ENCODE peak calls at places on chromosomes 1 and 21, in six cellular contexts. I is mesenchymal stem cell, T is A549, S is neural progenitor cell, F is GM23248, J is HCT116. N is an unnamed sample.

GRCh38 chr1:173406783-173407230 is 70.3 kb upstream of the PRDX6 start:
- DNase-seq in F (no peak), J (no peak), S (no peak), T (no peak), I (no peak), N (no peak)

GRCh38 chr1:152870831-152871730 is 7.0 kb upstream of the SMCP start:
- DNase-seq in T (peak), J (peak), S (peak), I (no peak), F (peak), N (peak)

GRCh38 chr1:37479255-37480124 is 5.1 kb downstream of the ZC3H12A start:
- DNase-seq in J (peak), I (peak), T (peak), S (no peak), F (peak), N (peak)

GRCh38 chr1:167935252-167936067 is 1.0 kb upstream of the DCAF6 start:
- DNase-seq in F (peak), J (no peak), I (peak), T (peak), S (no peak), N (no peak)

GRCh38 chr1:33612877-33613487 is 140.5 kb downstream of the ZSCAN20 start:
- DNase-seq in J (peak), I (peak), S (peak), F (peak), T (peak), N (peak)

GRCh38 chr1:181737056-181737455 is 253.7 kb downstream of the CACNA1E start:
- DNase-seq in J (no peak), I (no peak), S (peak), T (no peak), F (no peak), N (no peak)

GRCh38 chr1:111192643-111193519 is 7.6 kb downstream of the DENND2D start:
- DNase-seq in F (peak), S (no peak), T (no peak), J (no peak), I (peak), N (peak)

GRCh38 chr1:184033711-184034167 is 3.8 kb downstream of the COLGALT2 start:
- DNase-seq in S (no peak), F (peak), I (no peak), J (no peak), T (no peak), N (no peak)

GRCh38 chr1:152502496-152503180 is 8.0 kb upstream of the LCE5A start:
- DNase-seq in F (peak), I (no peak), J (no peak), S (no peak), T (peak), N (no peak)

GRCh38 chr1:109623601-109624161 is 4.0 kb downstream of the AMPD2 start:
- DNase-seq in T (no peak), S (no peak), J (no peak), I (no peak), F (peak), N (no peak)

GRCh38 chr1:220759147-220759546 is 11.0 kb downstream of the MTARC2 start:
- DNase-seq in F (no peak), T (no peak), I (no peak), J (no peak), S (no peak), N (no peak)

GRCh38 chr21:33434770-33435360 is 31.7 kb downstream of the IFNGR2 start:
- DNase-seq in I (peak), J (no peak), T (peak), S (no peak), F (peak), N (peak)

GRCh38 chr1:211327341-211327921 is 798 bp downstream of the TRAF5 start:
- DNase-seq in J (no peak), I (peak), S (peak), F (peak), T (peak), N (peak)

GRCh38 chr1:53733447-53733931 is 5.5 kb downstream of the GLIS1 start:
- DNase-seq in T (no peak), J (no peak), I (no peak), S (no peak), F (no peak), N (no peak)

GRCh38 chr1:198915327-198916231 is 276.7 kb downstream of the PTPRC start:
- DNase-seq in J (no peak), S (no peak), I (no peak), T (no peak), F (no peak), N (peak)

GRCh38 chr1:240111558-240111957 is 19.9 kb downstream of the FMN2 start:
- DNase-seq in T (no peak), J (no peak), S (no peak), F (no peak), I (no peak), N (no peak)

GRCh38 chr1:121546830-121547680 is 362.3 kb downstream of the SRGAP2C start:
- DNase-seq in S (no peak), T (no peak), F (peak), I (peak), J (no peak), N (no peak)

GRCh38 chr1:193674292-193674944 is 488.0 kb upstream of the B3GALT2 start:
- DNase-seq in J (no peak), S (no peak), F (no peak), T (no peak), I (peak), N (no peak)

GRCh38 chr1:179141592-179142244 is 59.8 kb downstream of the TOR3A start:
- DNase-seq in S (peak), F (peak), I (peak), T (no peak), J (no peak), N (no peak)

GRCh38 chr1:36091141-36091540 is 2.4 kb downstream of the ADPRS start:
- DNase-seq in F (no peak), I (no peak), S (no peak), T (no peak), J (no peak), N (no peak)

GRCh38 chr1:245863566-245864184 is 643.4 kb downstream of the SMYD3 start:
- DNase-seq in I (no peak), S (no peak), T (no peak), F (no peak), J (no peak), N (no peak)

GRCh38 chr1:99786751-99787501 is 20.5 kb upstream of the FRRS1 start:
- DNase-seq in I (no peak), T (no peak), S (no peak), J (no peak), F (no peak), N (peak)

GRCh38 chr1:214451591-214451990 is 99.8 kb downstream of the PTPN14 start:
- DNase-seq in J (no peak), S (no peak), F (peak), I (no peak), T (no peak), N (no peak)

GRCh38 chr1:39720094-39720999 is 18.3 kb upstream of the PPIE start:
- DNase-seq in T (no peak), S (peak), I (peak), F (peak), J (peak), N (peak)

GRCh38 chr1:65174585-65174984 is 26.6 kb downstream of the AK4 start:
- DNase-seq in F (peak), T (no peak), S (no peak), J (peak), I (peak), N (peak)

GRCh38 chr1:65175171-65176070 is 27.4 kb downstream of the AK4 start:
- DNase-seq in T (no peak), I (no peak), J (no peak), F (no peak), S (no peak), N (no peak)

GRCh38 chr1:65176071-65176470 is 28.1 kb downstream of the AK4 start:
- DNase-seq in I (no peak), S (no peak), F (no peak), T (no peak), J (no peak), N (no peak)

GRCh38 chr1:65170511-65171142 is 22.6 kb downstream of the AK4 start:
- DNase-seq in F (peak), T (no peak), J (no peak), S (no peak), I (peak), N (peak)

GRCh38 chr1:65172936-65173335 is 24.9 kb downstream of the AK4 start:
- DNase-seq in F (no peak), T (no peak), S (no peak), I (no peak), J (no peak), N (no peak)
- H3K4me2 ChIP-seq in F (no peak), T (no peak), S (no peak), I (no peak), J (peak), N (no peak)

GRCh38 chr1:101139130-101139529 is 97.7 kb upstream of the S1PR1 start:
- DNase-seq in T (no peak), F (no peak), I (no peak), S (no peak), J (no peak), N (no peak)
- H3K4me2 ChIP-seq in T (no peak), F (no peak), I (no peak), S (no peak), J (no peak), N (no peak)

GRCh38 chr1:207948536-207949250 is 37.8 kb upstream of the CD34 start:
- DNase-seq in I (no peak), S (no peak), J (no peak), T (no peak), F (peak), N (no peak)

GRCh38 chr1:207949571-207950195 is 38.8 kb upstream of the CD34 start:
- DNase-seq in T (no peak), F (no peak), S (no peak), J (no peak), I (no peak), N (no peak)

GRCh38 chr1:207941664-207942063 is 30.7 kb upstream of the CD34 start:
- DNase-seq in I (no peak), J (no peak), F (peak), S (no peak), T (no peak), N (no peak)

DNA sequence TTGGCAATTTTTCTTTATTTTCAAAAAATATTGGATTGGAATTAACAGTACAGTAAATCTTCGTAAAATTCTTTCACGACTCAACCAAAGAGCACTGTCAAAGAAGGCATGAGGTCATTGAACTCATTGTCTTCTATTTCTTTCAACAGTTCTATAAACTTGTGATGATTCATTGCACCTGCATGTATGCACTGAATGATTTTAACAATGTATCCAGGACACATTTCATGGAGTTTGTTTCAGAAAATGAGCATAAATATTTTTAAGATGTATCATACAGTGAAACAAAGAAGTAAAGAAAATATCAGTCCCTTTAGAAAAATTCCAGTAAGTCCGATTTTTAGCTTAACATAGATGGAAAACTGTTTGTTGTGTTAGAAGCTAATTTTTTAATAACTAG is 33.6 kb upstream of the CD34 start:
- DNase-seq in I (no peak), T (no peak), J (no peak), F (peak), S (no peak), N (no peak)
- H3K4me2 ChIP-seq in I (no peak), T (peak), J (no peak), F (no peak), S (no peak), N (no peak)

GRCh38 chr1:156660752-156661112 is 16.5 kb downstream of the NES start:
- DNase-seq in J (no peak), S (no peak), I (no peak), T (peak), F (no peak), N (no peak)

GRCh38 chr1:156659994-156660751 is 17.0 kb downstream of the NES start:
- DNase-seq in J (peak), T (peak), F (peak), S (peak), I (peak), N (peak)

GRCh38 chr1:156658945-156659574 is 17.1 kb downstream of the BCAN start:
- DNase-seq in J (no peak), F (no peak), T (no peak), S (no peak), I (no peak), N (no peak)

GRCh38 chr1:156658496-156658895 is 16.6 kb downstream of the BCAN start:
- DNase-seq in I (no peak), S (no peak), F (no peak), J (no peak), T (no peak), N (no peak)

DNA sequence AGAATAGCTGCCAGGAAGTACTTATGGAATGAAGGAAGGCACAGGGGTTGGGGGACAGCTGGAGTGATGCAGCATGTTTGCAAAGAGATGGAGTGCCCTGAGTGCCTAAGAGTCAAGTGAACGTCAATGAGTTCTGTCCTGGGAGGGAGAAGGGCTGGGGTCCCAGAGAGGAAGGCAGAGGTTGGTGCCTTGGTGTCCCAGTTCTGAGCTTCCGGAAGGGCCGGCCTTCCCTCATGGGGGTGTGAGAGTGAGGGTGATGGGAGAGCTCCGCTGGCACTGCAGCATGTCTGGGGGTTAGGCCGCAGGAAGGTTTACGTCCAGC is 17.6 kb downstream of the NES start:
- DNase-seq in I (no peak), S (no peak), J (no peak), F (no peak), T (no peak), N (no peak)
- H3K4me2 ChIP-seq in I (peak), S (no peak), J (peak), F (peak), T (peak), N (peak)

GRCh38 chr21:45016491-45017375 is 57.6 kb upstream of the ADARB1 start:
- DNase-seq in S (no peak), F (no peak), J (no peak), I (no peak), T (no peak), N (no peak)
- H3K4me2 ChIP-seq in S (no peak), F (no peak), J (no peak), I (no peak), T (no peak), N (no peak)

DNA sequence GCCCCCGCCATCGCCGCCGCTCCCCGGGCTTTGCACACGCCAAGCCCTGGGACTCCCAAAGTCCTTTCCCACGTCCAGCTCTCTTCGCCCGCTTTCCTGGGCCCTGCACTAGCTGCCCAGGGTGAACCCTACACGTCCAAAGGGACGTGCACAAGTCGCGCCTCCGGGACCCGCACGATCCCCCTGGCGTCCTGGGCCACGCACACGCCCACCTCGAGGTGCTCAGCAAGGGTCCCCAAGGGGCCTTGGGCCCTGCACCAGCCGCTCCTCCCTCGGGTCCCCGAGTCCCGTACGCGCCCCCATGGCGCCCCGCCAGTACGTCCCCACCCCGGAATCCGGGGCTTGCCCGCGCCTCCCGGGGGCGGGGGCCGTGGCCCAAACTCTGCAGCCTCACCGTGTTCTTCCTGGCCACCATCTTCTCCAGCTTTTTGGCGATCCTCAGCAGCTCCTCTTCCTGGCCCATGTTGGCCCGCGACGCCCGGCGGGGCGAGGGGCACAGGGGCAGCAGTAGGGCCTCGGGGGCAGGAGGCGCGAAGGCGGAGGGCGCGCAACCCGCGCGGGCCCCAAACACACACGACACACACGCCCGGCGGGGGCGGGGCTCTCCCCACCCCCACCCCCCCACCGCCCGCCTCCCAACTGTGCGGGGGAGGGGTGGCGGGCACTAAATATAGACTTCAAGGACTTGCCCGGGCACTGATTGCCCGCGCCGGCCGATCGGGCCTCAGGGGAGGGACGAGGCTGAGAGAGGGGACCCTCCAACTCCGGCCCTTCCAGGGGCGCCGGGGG is at the start of gene TCEA3:
- DNase-seq in T (no peak), S (peak), I (peak), F (peak), J (no peak), N (no peak)
- H3K4me2 ChIP-seq in T (no peak), S (peak), I (peak), F (peak), J (peak), N (no peak)

DNA sequence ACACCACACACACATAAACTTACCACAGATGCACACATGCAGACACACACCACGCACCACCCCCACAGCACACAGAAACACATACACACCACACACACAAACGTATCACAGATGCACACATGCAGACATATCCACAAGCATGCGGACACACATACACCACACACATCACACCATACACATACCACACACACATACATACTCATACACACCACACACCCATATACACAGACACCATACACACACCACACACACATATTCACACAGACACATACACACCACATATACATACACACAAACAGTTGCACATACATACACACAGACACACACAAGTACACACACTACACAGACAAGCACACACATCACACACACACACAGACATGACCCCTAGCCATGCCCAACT is 37.5 kb upstream of the PDE9A start:
- DNase-seq in F (no peak), T (no peak), J (no peak), S (no peak), I (no peak), N (no peak)
- H3K4me2 ChIP-seq in F (no peak), T (no peak), J (no peak), S (no peak), I (no peak), N (peak)